ENCODE peak calls at places on chromosomes 1 and 21, in eight cellular contexts. S is prostate gland; L is foreskin fibroblast; M is choroid plexus epithelial cell; U is AG04449; A is uterus; R is CD8-positive, alpha-beta T cell; D is sigmoid colon. C is an unnamed sample.

GRCh38 chr21:27190601-27191000 is 223.7 kb upstream of the ADAMTS5 start:
- DNase-seq in S (peak; percentile 67), L (peak; percentile 40), M (peak; percentile 26), U (no peak), A (no peak), R (no peak), D (no peak), C (no peak)

GRCh38 chr1:217917277-217917887 is 286.2 kb downstream of the SPATA17 start:
- DNase-seq in S (no peak), L (no peak), M (no peak), U (no peak), A (no peak), R (no peak), D (no peak), C (no peak)

GRCh38 chr1:232432313-232432712 is 197.6 kb downstream of the SIPA1L2 start:
- DNase-seq in S (no peak), L (no peak), M (peak; percentile 65), U (no peak), A (no peak), R (no peak), D (no peak), C (no peak)

GRCh38 chr1:153742411-153743142 is 14.7 kb downstream of the INTS3 start:
- DNase-seq in S (no peak), L (peak; percentile 31), M (peak; percentile 62), U (peak; percentile 37), A (no peak), R (no peak), D (no peak), C (no peak)

GRCh38 chr21:31730687-31731111 is 1.2 kb downstream of the SCAF4 start:
- DNase-seq in S (peak; percentile 11), L (no peak), M (peak; percentile 44), U (no peak), A (no peak), R (no peak), D (no peak), C (no peak)

GRCh38 chr1:183327429-183328290 is 90.5 kb downstream of the NMNAT2 start:
- DNase-seq in S (no peak), L (no peak), M (no peak), U (no peak), A (peak; percentile 57), R (no peak), D (peak; percentile 84), C (no peak)

GRCh38 chr1:205477121-205477758 is 21.4 kb upstream of the BLACAT1 start:
- DNase-seq in S (no peak), L (no peak), M (no peak), U (no peak), A (no peak), R (no peak), D (no peak), C (no peak)

GRCh38 chr1:43902058-43902831 is 31.4 kb upstream of the ARTN start:
- DNase-seq in S (peak; percentile 25), L (no peak), M (no peak), U (no peak), A (no peak), R (no peak), D (no peak), C (no peak)

GRCh38 chr1:145711213-145711651 is 4.1 kb upstream of the PDZK1 start:
- DNase-seq in S (peak; percentile 19), L (no peak), M (no peak), U (no peak), A (no peak), R (no peak), D (no peak), C (no peak)

GRCh38 chr1:83497563-83497962 is 501.4 kb downstream of the TTLL7 start:
- DNase-seq in S (no peak), L (peak; percentile 34), M (peak; percentile 36), U (no peak), A (no peak), R (no peak), D (no peak), C (no peak)

GRCh38 chr1:151485685-151486255 is 25.4 kb upstream of the CGN start:
- DNase-seq in S (no peak), L (peak; percentile 13), M (peak; percentile 23), U (no peak), A (no peak), R (no peak), D (no peak), C (no peak)

GRCh38 chr1:205961970-205962820 is 18.9 kb upstream of the SLC26A9 start:
- DNase-seq in S (peak; percentile 25), L (no peak), M (no peak), U (no peak), A (no peak), R (no peak), D (no peak), C (no peak)

GRCh38 chr1:33468972-33469371 is 3.5 kb upstream of the ZSCAN20 start:
- DNase-seq in S (no peak), L (peak; percentile 54), M (no peak), U (no peak), A (no peak), R (no peak), D (no peak), C (no peak)

GRCh38 chr1:232226197-232226681 is 403.7 kb downstream of the SIPA1L2 start:
- DNase-seq in S (no peak), L (peak; percentile 78), M (peak; percentile 60), U (peak; percentile 21), A (no peak), R (no peak), D (no peak), C (peak; percentile 20)

GRCh38 chr1:165532053-165532452 is 11.7 kb upstream of the LRRC52 start:
- DNase-seq in S (no peak), L (no peak), M (no peak), U (no peak), A (no peak), R (no peak), D (no peak), C (no peak)

GRCh38 chr1:197674286-197674685 is 101.0 kb downstream of the DENND1B start:
- DNase-seq in S (no peak), L (no peak), M (no peak), U (no peak), A (no peak), R (no peak), D (no peak), C (no peak)

GRCh38 chr1:159913451-159914192 is 11.7 kb downstream of the TAGLN2 start:
- DNase-seq in S (peak; percentile 32), L (no peak), M (no peak), U (no peak), A (no peak), R (no peak), D (peak; percentile 57), C (no peak)

GRCh38 chr1:52579415-52579814 is 22.8 kb upstream of the GPX7 start:
- DNase-seq in S (no peak), L (no peak), M (no peak), U (no peak), A (no peak), R (no peak), D (no peak), C (no peak)

GRCh38 chr1:154971341-154971998 is 923 bp upstream of the SHC1 start:
- DNase-seq in S (peak; percentile 72), L (no peak), M (peak; percentile 61), U (no peak), A (peak; percentile 71), R (no peak), D (peak; percentile 85), C (no peak)
- H3K4me3 ChIP-seq in S (peak overlapping the region; percentile 33), L (peak overlapping the region; percentile 82), M (peak overlapping the region; percentile 71), U (peak overlapping the region; percentile 82), A (peak overlapping the region; percentile 37), R (no peak overlapping the region), D (peak overlapping the region; percentile 50), C (peak overlapping the region; percentile 61)

DNA sequence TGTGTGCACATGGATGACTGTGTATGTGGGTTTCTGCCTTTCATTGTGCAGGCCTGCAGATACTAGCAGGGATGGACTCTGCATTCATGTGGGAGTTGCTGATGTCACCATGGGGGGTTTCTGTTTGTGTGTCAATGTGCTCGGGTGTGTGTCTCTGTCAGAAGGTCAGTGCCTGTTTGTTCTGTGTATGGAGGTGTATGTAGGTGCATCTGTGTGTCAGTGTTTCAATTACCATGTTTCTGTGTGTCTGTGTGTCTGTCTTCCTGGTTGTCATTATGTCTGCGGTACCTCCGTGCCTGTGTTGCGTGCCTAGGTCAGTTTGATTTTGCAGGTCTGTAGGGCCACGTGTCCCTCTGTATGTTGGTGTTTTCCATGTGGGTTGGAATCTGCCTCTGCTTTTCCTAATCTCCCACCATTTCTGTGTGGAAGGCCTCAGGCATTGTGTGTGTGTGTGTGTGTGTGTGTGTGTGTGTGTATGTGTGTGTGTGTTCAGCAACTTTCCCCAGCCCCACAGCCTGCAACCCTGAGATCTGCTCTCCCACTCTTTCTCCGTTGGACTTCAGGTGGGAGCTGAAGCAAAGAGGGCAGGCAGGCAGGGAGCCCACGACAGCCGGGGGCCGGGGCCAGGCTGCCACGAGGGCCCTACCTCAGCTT is 36.7 kb upstream of the WASF2 start:
- DNase-seq in S (no peak), L (no peak), M (no peak), U (no peak), A (no peak), R (no peak), D (no peak), C (no peak)
- H3K4me3 ChIP-seq in S (peak overlapping the region; percentile 38), L (no peak overlapping the region), M (peak overlapping the region; percentile 6), U (no peak overlapping the region), A (peak overlapping the region; percentile 43), R (peak overlapping the region; percentile 47), D (peak overlapping the region; percentile 52), C (peak overlapping the region; percentile 20)

GRCh38 chr1:97200627-97201026 is 479.0 kb downstream of the PTBP2 start:
- DNase-seq in S (no peak), L (no peak), M (no peak), U (no peak), A (no peak), R (no peak), D (no peak), C (no peak)
- H3K4me3 ChIP-seq in S (no peak overlapping the region), L (no peak overlapping the region), M (no peak overlapping the region), U (no peak overlapping the region), A (no peak overlapping the region), R (no peak overlapping the region), D (no peak overlapping the region), C (no peak overlapping the region)

GRCh38 chr1:18921506-18922251 is 19.3 kb upstream of the ALDH4A1 start:
- DNase-seq in S (no peak), L (no peak), M (no peak), U (no peak), A (peak; percentile 56), R (no peak), D (no peak), C (no peak)

GRCh38 chr1:18919174-18919905 is 17.0 kb upstream of the ALDH4A1 start:
- DNase-seq in S (no peak), L (no peak), M (no peak), U (no peak), A (no peak), R (no peak), D (no peak), C (no peak)

GRCh38 chr1:18920931-18921330 is 18.6 kb upstream of the ALDH4A1 start:
- DNase-seq in S (no peak), L (no peak), M (no peak), U (no peak), A (no peak), R (no peak), D (no peak), C (no peak)

GRCh38 chr1:18918417-18918816 is 16.1 kb upstream of the ALDH4A1 start:
- DNase-seq in S (no peak), L (no peak), M (no peak), U (no peak), A (no peak), R (no peak), D (no peak), C (no peak)

DNA sequence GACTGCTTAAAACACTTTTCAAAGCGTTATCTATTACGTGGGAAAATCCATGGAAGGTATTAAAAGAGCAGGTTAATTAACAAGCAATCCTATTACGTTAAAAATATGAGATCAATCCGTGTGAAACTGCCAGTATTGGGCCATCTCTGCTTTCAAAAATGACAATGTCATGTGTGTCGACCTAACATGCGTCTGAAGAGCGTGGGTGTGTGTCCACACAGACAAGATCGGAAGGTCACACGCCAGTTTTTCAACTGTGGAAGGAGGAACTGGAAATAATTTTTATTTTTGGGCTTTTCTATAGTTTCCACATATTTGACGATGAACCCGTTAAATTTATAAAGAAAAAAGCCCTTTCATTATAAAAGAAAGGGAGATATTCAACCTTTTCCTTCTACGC is 17.6 kb upstream of the ALDH4A1 start:
- DNase-seq in S (no peak), L (no peak), M (no peak), U (no peak), A (no peak), R (no peak), D (no peak), C (no peak)
- H3K4me3 ChIP-seq in S (no peak overlapping the region), L (no peak overlapping the region), M (no peak overlapping the region), U (no peak overlapping the region), A (no peak overlapping the region), R (no peak overlapping the region), D (no peak overlapping the region), C (no peak overlapping the region)

C was measured in AG04450.